ENCODE peak calls at places on chromosomes 16 and 17, in five cellular contexts. L is A549, T is kidney, C is Caco-2, N is right lobe of liver. E is an unnamed sample. For H3K9me3 and H3K4me1, the result is how much of the 10 kb centered on the place peaks cover.

GRCh38 chr17:80981062-80981902 is 10.4 kb upstream of the CHMP6 start:
- DNase-seq in L (no peak), T (no peak), C (no peak), N (no peak), E (no peak)

GRCh38 chr16:8850279-8850885 is 18.4 kb downstream of the CARHSP1 start:
- DNase-seq in L (no peak), T (peak), C (no peak), N (peak), E (no peak)

GRCh38 chr16:11140466-11140865 is 115.5 kb downstream of the SOCS1 start:
- DNase-seq in L (no peak), T (no peak), C (no peak), N (no peak), E (no peak)

GRCh38 chr17:13002761-13003453 is 14.9 kb downstream of the ELAC2 start:
- DNase-seq in L (peak), T (peak), C (peak), N (peak), E (peak)

GRCh38 chr17:59765038-59765437 is 57.6 kb downstream of the VMP1 start:
- DNase-seq in L (no peak), T (no peak), C (no peak), N (no peak), E (no peak)

GRCh38 chr17:28189667-28190066 is 129.3 kb upstream of the TMEM97 start:
- DNase-seq in L (no peak), T (no peak), C (no peak), N (no peak), E (no peak)

GRCh38 chr16:54288592-54289241 is 2.1 kb upstream of the IRX3 start:
- DNase-seq in L (no peak), T (peak), C (no peak), N (no peak), E (no peak)

GRCh38 chr16:64892843-64893242 is 229.0 kb downstream of the CDH11 start:
- DNase-seq in L (no peak), T (no peak), C (no peak), N (no peak), E (no peak)

GRCh38 chr17:10792156-10792555 is 11.7 kb downstream of the TMEM238L start:
- DNase-seq in L (no peak), T (peak), C (no peak), N (no peak), E (no peak)

GRCh38 chr17:9768381-9768934 is 22.9 kb downstream of the DHRS7C start:
- DNase-seq in L (peak), T (no peak), C (no peak), N (no peak), E (no peak)

GRCh38 chr17:44907696-44908470 is 7.4 kb downstream of the GFAP start:
- DNase-seq in L (no peak), T (no peak), C (no peak), N (no peak), E (no peak)

GRCh38 chr16:47016700-47017133 is 43.2 kb upstream of the DNAJA2 start:
- DNase-seq in L (no peak), T (no peak), C (no peak), N (no peak), E (peak)

GRCh38 chr17:52384695-52385094 is 226.2 kb upstream of the CA10 start:
- DNase-seq in L (no peak), T (no peak), C (no peak), N (no peak), E (no peak)
- H3K9me3 ChIP-seq in L (under half), T (under half), C (under half), N (under half), E (under half)

GRCh38 chr16:67521095-67521804 is 7.4 kb upstream of the RIPOR1 start:
- DNase-seq in L (peak), T (peak), C (peak), N (peak), E (peak)
- H3K4me3 ChIP-seq in L (peak), T (peak), C (peak), N (peak), E (no peak)

DNA sequence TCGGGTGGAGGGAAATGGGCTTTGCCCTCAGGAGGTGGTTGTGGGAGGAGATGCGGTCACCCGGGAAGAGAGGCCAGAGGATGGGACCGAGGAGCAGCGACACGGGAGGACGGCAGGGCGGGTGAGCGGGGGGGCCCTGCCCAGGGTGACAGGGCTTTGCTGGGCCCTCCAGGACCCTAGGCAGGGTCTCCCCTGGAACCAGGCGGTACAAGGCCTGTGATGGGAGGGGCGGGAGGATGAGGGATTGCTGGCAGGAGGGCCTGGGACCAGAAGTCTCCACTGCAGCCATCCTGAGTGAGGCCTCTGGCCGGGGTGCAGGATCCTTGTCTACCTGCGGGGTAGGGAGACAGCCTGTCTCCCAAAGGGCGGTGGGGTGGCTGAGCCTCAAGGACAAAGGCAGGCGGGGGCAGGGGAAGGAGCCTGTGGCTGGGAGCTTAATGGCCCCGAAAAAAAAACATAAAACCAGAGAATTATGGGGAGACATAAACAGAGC is 66.9 kb downstream of the SREBF1 start:
- DNase-seq in L (no peak), T (peak), C (no peak), N (no peak), E (no peak)
- H3K4me1 ChIP-seq in L (half or more), T (under half), C (under half), N (under half), E (under half)

GRCh38 chr17:27082775-27083154 is 211.1 kb upstream of the WSB1 start:
- DNase-seq in L (no peak), T (no peak), C (no peak), N (no peak), E (no peak)

GRCh38 chr17:27081002-27081638 is 212.8 kb upstream of the WSB1 start:
- DNase-seq in L (no peak), T (no peak), C (no peak), N (no peak), E (no peak)

GRCh38 chr17:27083408-27084185 is 210.3 kb upstream of the WSB1 start:
- DNase-seq in L (no peak), T (no peak), C (no peak), N (no peak), E (no peak)

GRCh38 chr17:27079660-27080059 is 214.3 kb upstream of the WSB1 start:
- DNase-seq in L (no peak), T (no peak), C (no peak), N (no peak), E (no peak)

DNA sequence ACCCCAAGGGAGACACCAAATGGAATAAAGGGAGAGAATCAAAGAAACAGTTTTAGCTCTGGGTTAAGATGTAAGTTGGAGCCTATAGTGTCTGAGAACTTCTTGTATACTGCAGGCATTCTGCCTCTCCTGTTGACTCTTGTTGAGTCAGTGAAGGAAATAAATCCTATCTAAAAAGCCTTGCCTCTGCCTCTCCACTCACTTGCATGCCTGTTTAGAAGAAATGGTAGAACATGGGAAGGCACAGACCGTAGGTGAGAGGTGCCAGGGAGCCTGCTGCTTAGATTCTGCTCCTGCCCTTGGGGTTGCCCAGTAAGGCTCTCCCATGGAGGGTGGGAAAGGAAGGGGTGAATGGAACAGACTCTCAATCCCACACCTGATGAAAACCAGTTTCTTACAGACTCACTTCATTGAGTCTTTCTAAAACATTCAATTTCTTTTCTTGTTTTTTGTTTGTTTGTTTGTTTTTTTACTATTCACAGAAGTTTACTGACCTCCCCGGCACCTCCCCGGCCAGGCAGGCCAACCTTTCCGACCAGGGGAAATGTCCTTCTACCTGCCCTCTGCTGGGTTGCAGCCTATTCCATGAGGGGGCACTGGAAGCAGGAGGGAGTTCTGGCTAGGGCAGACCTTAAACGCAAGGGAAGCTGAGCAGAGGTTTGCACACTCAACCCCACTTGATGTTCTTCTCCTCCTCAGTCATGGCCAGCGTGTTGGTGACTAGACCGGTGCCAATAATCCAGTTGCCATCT is 211.7 kb upstream of the WSB1 start:
- DNase-seq in L (no peak), T (no peak), C (no peak), N (no peak), E (no peak)
- H3K9me3 ChIP-seq in L (under half), T (under half), C (under half), N (under half), E (under half)

DNA sequence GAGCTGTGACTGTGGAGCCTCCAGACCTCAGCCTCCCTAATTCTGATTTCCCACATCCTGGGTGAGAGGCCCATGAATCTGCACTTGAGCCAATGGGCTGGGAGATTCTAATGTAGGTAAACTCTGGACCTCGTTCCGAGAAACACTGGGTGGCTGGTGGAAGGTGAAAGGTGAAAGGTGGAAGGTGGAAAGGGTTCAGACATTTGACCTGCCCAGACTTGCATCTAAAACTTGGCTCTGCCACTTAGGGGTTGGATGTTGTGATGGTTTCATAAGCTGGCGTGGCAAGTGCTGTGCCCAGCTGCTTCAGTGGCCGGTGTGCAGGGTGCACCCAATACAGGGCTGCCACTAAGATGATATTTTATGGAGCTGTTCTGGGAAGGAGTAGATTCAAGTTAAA is 24.8 kb downstream of the SYT17 start:
- DNase-seq in L (no peak), T (no peak), C (no peak), N (no peak), E (no peak)
- H3K4me3 ChIP-seq in L (no peak), T (no peak), C (no peak), N (no peak), E (no peak)

DNA sequence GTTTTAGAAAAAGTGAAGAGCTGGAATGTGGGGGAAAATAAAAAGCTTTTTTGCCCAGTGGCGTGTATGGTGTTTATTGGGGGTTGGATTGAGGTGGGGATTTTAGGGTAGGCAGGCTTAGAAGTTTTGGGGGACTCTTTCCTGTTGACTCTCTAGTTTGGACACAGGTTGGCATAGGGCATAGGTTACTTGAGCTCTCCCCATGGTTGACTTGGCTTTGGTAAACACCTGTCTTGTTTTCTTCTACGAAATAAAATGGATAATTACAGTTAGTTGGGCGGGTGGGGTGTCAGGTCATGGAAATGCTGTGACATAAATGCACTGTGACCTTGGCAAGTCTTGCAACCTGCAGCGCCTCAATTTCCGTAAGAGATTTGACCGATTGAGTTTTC is 680 bp upstream of the TAOK2 start:
- DNase-seq in L (no peak), T (no peak), C (no peak), N (no peak), E (no peak)
- H3K4me1 ChIP-seq in L (under half), T (under half), C (under half), N (under half), E (under half)

DNA sequence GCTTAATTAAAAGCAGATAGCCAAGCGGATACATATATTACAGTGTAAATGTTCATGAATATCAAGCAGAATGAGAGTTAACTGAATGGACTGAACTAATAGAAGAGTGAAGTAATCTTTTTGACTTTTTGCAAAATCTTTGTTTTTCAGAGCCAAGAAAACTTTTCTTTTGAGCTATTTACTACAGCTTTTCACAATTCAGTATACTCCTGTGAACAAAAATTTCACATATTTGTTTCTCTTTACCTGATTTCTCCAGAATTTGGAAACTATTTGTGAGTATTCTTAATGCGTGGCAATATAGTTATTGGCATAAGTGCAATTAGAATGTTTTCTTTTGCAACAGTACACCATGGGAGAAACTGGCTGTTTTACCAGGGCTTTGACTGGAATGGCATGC is 9.1 kb upstream of the DUXB start:
- DNase-seq in L (no peak), T (no peak), C (no peak), N (no peak), E (no peak)
- H3K9me3 ChIP-seq in L (under half), T (under half), C (under half), N (under half), E (under half)

GRCh38 chr16:81816793-81817210 is 37.7 kb downstream of the PLCG2 start:
- DNase-seq in L (no peak), T (no peak), C (no peak), N (no peak), E (no peak)

GRCh38 chr16:81815429-81815766 is 36.3 kb downstream of the PLCG2 start:
- DNase-seq in L (no peak), T (no peak), C (no peak), N (no peak), E (no peak)

GRCh38 chr16:81814751-81815428 is 35.8 kb downstream of the PLCG2 start:
- DNase-seq in L (no peak), T (no peak), C (no peak), N (no peak), E (no peak)

GRCh38 chr16:81817296-81817695 is 38.2 kb downstream of the PLCG2 start:
- DNase-seq in L (no peak), T (no peak), C (no peak), N (no peak), E (no peak)

DNA sequence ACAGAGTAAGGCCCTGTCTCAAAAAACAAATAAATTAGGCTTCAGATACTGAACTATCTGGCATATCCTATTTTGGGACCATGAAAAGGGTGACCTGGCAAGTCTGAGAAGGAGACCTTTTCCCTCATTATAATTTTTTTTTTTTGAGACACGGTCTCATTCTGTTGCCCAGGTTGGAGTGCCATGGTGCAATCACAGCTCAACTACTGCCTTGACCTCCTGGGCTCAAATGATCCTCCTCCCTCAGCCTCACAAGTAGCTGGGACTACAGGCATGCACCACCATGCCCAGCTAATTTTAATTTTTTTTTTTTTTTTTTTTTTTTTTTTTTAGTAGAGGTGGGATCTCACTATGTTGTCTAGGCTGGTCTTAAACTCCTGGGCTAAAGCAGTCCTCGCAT is 37.3 kb downstream of the PLCG2 start:
- DNase-seq in L (no peak), T (no peak), C (no peak), N (no peak), E (no peak)
- H3K4me3 ChIP-seq in L (no peak), T (no peak), C (no peak), N (no peak), E (no peak)

DNA sequence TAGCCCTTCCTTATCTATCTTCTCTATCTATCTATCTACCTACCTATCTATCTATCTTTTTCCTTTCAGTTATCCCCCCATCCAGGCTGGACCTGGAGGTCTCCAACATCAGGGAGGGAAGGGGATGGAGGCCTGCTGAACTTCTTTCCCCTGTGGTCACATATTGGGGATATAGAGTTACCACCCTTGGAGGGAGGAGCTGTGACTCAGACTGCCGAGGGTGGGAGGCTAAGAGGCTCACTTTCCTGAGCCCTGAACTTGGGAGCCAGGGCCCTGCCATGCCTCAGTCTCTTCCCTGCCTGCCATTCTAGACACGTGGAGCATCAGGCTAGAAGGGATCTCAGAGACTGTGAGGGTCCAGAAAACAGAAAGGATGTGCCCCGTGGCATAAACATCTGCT is 8.4 kb downstream of the LRRC3C start:
- DNase-seq in L (no peak), T (no peak), C (no peak), N (no peak), E (no peak)
- H3K4me1 ChIP-seq in L (under half), T (under half), C (under half), N (under half), E (under half)